ENCODE peak calls at places on chromosomes 16 and 17, in four cellular contexts. One of them, this sample, is unnamed.

GRCh38 chr16:69848635-69849545 is 86.8 kb downstream of the WWP2 start:
- DNase-seq in IMR-90: peak
- DNase-seq in K562: no peak
- DNase-seq in A549: no peak
- DNase-seq in this sample: no peak

GRCh38 chr16:4873091-4873490 is 25.8 kb downstream of the UBN1 start:
- DNase-seq in K562: no peak
- DNase-seq in IMR-90: no peak
- DNase-seq in A549: no peak
- DNase-seq in this sample: no peak

GRCh38 chr17:75041656-75042280 is 5.0 kb downstream of the ATP5PD start:
- DNase-seq in IMR-90: no peak
- DNase-seq in K562: no peak
- DNase-seq in A549: no peak
- DNase-seq in this sample: no peak

GRCh38 chr17:36182176-36183000 is 6.0 kb upstream of the TBC1D3B start:
- DNase-seq in IMR-90: no peak
- DNase-seq in A549: no peak
- DNase-seq in K562: no peak
- DNase-seq in this sample: no peak

GRCh38 chr17:32931686-32932085 is 3.7 kb downstream of the TMEM98 start:
- DNase-seq in K562: no peak
- DNase-seq in IMR-90: peak
- DNase-seq in A549: no peak
- DNase-seq in this sample: no peak

GRCh38 chr17:65751263-65751662 is 189.8 kb upstream of the AXIN2 start:
- DNase-seq in K562: no peak
- DNase-seq in IMR-90: no peak
- DNase-seq in A549: no peak
- DNase-seq in this sample: no peak

GRCh38 chr16:89863741-89864391 is 9.5 kb upstream of the TCF25 start:
- DNase-seq in A549: no peak
- DNase-seq in K562: no peak
- DNase-seq in IMR-90: peak
- DNase-seq in this sample: no peak

GRCh38 chr17:79670537-79671386 is 59.9 kb upstream of the RBFOX3 start:
- DNase-seq in IMR-90: no peak
- DNase-seq in K562: no peak
- DNase-seq in A549: no peak
- DNase-seq in this sample: no peak

GRCh38 chr16:70437017-70437581 is 1.8 kb downstream of the ST3GAL2 start:
- DNase-seq in IMR-90: peak
- DNase-seq in K562: peak
- DNase-seq in A549: no peak
- DNase-seq in this sample: peak

GRCh38 chr16:50640391-50640790 is 40.7 kb downstream of the SNX20 start:
- DNase-seq in A549: no peak
- DNase-seq in K562: no peak
- DNase-seq in IMR-90: no peak
- DNase-seq in this sample: no peak

GRCh38 chr17:5877948-5878347 is 192.2 kb upstream of the WSCD1 start:
- DNase-seq in A549: no peak
- DNase-seq in IMR-90: no peak
- DNase-seq in K562: no peak
- DNase-seq in this sample: no peak

GRCh38 chr16:66945939-66946338 is 10.6 kb downstream of the CES2 start:
- DNase-seq in A549: no peak
- DNase-seq in IMR-90: no peak
- DNase-seq in K562: no peak
- DNase-seq in this sample: no peak

GRCh38 chr17:78960945-78961344 is 18.8 kb downstream of the LGALS3BP start:
- DNase-seq in IMR-90: no peak
- DNase-seq in K562: no peak
- DNase-seq in A549: no peak
- DNase-seq in this sample: no peak

DNA sequence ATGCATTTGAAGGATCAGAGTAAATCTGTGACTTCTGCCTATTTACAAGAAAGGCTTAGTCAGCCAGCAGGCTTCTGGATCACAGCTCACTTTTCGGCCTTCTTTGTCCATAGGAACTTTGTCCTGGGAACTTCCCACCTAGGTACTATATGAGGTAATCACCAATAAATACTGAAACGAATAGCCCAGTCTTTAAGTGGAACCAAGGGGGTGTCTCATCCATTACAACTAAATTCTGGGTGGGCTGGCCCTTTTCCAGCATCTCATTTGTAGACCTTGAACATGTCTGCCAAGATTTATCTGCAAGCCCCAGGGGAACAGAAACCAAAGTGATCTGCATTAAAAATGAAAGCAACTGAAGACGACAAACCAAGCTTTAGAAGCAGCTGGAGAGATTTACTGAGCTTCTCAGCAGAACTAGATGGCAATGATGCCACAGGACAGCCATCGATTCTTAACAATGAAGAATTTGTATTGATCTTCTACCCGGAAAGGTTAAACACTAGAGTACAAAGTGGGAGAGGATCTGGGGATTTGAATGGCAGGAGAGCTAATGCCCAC is 55.5 kb downstream of the SNX11 start:
- DNase-seq in IMR-90: no peak
- DNase-seq in A549: peak
- DNase-seq in K562: no peak
- DNase-seq in this sample: no peak
- TF ChIP-seq RFX5 in IMR-90: no peak
- TF ChIP-seq RFX5 in A549: no peak
- TF ChIP-seq RFX5 in K562: no peak
- TF ChIP-seq RFX5 in this sample: no peak

GRCh38 chr17:42853597-42853967 is 2.6 kb downstream of the AOC3 start:
- DNase-seq in A549: no peak
- DNase-seq in K562: no peak
- DNase-seq in IMR-90: no peak
- DNase-seq in this sample: no peak
- TF ChIP-seq RFX5 in A549: no peak
- TF ChIP-seq RFX5 in K562: no peak
- TF ChIP-seq RFX5 in IMR-90: no peak
- TF ChIP-seq RFX5 in this sample: no peak

DNA sequence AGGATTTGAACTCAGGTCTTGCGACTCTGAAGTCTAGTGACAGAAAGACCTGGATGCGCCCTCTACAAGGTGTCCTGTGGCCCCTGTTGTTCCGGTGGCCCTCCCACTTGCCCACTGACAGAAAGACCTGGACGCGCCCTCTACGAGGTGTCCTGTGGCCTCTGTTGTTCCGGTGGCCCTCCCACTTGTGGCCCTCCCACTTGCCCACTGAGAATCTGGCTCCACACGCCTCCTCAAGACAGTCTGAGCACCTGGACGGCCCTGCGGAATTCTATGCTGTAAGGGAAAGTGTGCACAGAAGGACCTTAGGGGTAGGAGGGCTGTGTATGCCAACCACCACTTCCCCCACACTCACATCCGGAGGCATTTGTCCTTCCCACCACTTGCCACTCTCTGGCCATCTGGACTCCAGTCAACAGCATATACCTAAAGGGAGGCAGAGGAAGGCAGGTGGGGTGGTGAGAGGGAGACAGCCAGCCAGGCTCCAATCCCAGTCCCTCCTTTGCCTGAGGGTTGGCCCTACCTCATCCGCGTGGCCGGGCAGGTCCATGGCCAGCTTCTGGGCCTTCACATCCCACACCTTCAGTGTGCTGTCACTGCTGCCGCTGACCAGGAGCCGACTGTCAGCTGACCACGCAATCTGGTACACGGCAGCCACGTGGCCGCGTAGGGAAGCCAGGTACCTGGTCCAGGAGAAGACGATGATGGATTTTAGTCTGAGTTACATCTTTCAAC is 9.1 kb downstream of the NLE1 start:
- DNase-seq in A549: no peak
- DNase-seq in IMR-90: no peak
- DNase-seq in K562: no peak
- DNase-seq in this sample: no peak
- TF ChIP-seq RFX5 in A549: no peak
- TF ChIP-seq RFX5 in IMR-90: no peak
- TF ChIP-seq RFX5 in K562: no peak
- TF ChIP-seq RFX5 in this sample: no peak

GRCh38 chr17:30556374-30557332 is 79.4 kb downstream of the GOSR1 start:
- DNase-seq in IMR-90: no peak
- DNase-seq in K562: no peak
- DNase-seq in A549: no peak
- DNase-seq in this sample: no peak

GRCh38 chr17:30552994-30553565 is 75.9 kb downstream of the GOSR1 start:
- DNase-seq in A549: no peak
- DNase-seq in K562: no peak
- DNase-seq in IMR-90: no peak
- DNase-seq in this sample: no peak

GRCh38 chr17:30551666-30552339 is 74.6 kb downstream of the GOSR1 start:
- DNase-seq in A549: no peak
- DNase-seq in IMR-90: no peak
- DNase-seq in K562: no peak
- DNase-seq in this sample: no peak

GRCh38 chr17:30555942-30556341 is 78.7 kb downstream of the GOSR1 start:
- DNase-seq in K562: no peak
- DNase-seq in IMR-90: no peak
- DNase-seq in A549: no peak
- DNase-seq in this sample: no peak

GRCh38 chr17:30554839-30555751 is 77.9 kb downstream of the GOSR1 start:
- DNase-seq in K562: peak
- DNase-seq in A549: no peak
- DNase-seq in IMR-90: peak
- DNase-seq in this sample: no peak
- TF ChIP-seq RFX5 in K562: no peak
- TF ChIP-seq RFX5 in A549: no peak
- TF ChIP-seq RFX5 in IMR-90: no peak
- TF ChIP-seq RFX5 in this sample: no peak

GRCh38 chr16:73012341-73012740 is 35.6 kb downstream of the ZFHX3 start:
- DNase-seq in A549: no peak
- DNase-seq in IMR-90: no peak
- DNase-seq in K562: no peak
- DNase-seq in this sample: no peak
- TF ChIP-seq RFX5 in A549: no peak
- TF ChIP-seq RFX5 in IMR-90: no peak
- TF ChIP-seq RFX5 in K562: no peak
- TF ChIP-seq RFX5 in this sample: no peak

GRCh38 chr17:62705116-62705515 is 77.6 kb downstream of the MRC2 start:
- DNase-seq in A549: no peak
- DNase-seq in K562: no peak
- DNase-seq in IMR-90: no peak
- DNase-seq in this sample: no peak
- TF ChIP-seq RFX5 in A549: no peak
- TF ChIP-seq RFX5 in K562: no peak
- TF ChIP-seq RFX5 in IMR-90: no peak
- TF ChIP-seq RFX5 in this sample: no peak

DNA sequence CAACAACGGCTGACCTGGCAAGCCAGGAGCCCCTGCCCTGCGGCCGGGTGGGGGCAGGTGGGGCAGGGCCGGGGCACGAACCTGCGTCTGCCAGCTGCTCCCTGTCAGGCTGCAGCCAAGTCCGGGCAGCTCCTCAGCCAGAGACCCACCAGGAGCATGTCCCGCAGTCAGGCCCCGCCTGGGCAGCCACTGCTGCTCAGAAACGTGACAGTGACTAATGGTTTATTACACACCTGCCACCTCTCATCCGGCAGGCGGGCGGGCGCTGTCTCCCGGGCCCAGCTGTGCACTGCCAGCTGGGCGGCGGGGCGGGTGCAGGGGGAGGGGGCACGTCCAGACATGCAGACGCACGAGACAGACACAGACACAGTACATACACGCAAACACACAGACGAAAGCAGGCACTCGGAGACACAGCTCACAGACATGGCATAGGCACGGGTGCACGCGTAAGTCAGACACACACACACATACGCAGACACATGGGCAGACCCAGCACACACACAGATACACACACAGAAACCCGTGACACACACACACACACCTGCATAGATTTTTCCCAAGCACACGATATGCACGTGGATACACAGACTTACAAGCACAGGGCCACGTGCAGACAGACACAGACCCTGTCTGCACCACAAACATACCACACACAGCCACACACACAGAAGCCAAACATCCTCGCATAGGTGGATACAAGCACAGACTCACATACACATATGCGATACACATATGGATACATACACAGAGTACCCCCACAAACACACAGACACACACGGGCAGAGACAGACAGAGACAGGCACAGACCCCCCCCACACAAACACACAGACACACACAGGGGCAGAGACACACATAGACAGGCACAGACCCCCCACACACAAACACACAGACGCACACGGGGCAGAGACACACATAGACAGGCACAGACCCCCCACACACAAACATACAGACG is 248.3 kb upstream of the CIBAR2 start:
- DNase-seq in A549: no peak
- DNase-seq in K562: no peak
- DNase-seq in IMR-90: no peak
- DNase-seq in this sample: peak
- TF ChIP-seq RFX5 in A549: no peak
- TF ChIP-seq RFX5 in K562: no peak
- TF ChIP-seq RFX5 in IMR-90: no peak
- TF ChIP-seq RFX5 in this sample: no peak